ENCODE peak calls at places on chromosomes 13 and 19, in four cellular contexts. G, P, R and E are unnamed samples.

GRCh38 chr13:104984296-104984818 is 1551.1 kb downstream of the EFNB2 start:
- DNase-seq in G (no peak), P (no peak), R (peak; percentile 12), E (peak; percentile 71)

GRCh38 chr19:45768644-45769053 is 403 bp downstream of the SIX5 start:
- DNase-seq in R (peak; percentile 41), P (no peak), G (no peak), E (no peak)

GRCh38 chr13:67014399-67014798 is 215.7 kb downstream of the PCDH9 start:
- DNase-seq in G (no peak), R (no peak), P (no peak), E (no peak)

GRCh38 chr19:51164215-51164614 is 22.1 kb downstream of the SIGLEC7 start:
- DNase-seq in P (no peak), R (no peak), G (no peak), E (no peak)

GRCh38 chr19:14337510-14337909 is 43.7 kb upstream of the ADGRE5 start:
- DNase-seq in R (no peak), G (no peak), P (no peak), E (no peak)

GRCh38 chr13:32426191-32426980 is 1.5 kb downstream of the N4BP2L1 start:
- DNase-seq in R (no peak), G (no peak), P (peak; percentile 31), E (no peak)

GRCh38 chr19:50500753-50501151 is 10.2 kb downstream of the JOSD2 start:
- DNase-seq in P (no peak), G (no peak), R (no peak), E (no peak)

GRCh38 chr19:14248578-14249011 is 42.6 kb upstream of the ADGRL1 start:
- DNase-seq in G (no peak), P (no peak), R (no peak), E (peak; percentile 53)

GRCh38 chr13:32016631-32017030 is 14.9 kb upstream of the FRY start:
- DNase-seq in P (no peak), R (no peak), G (no peak), E (no peak)

GRCh38 chr13:38483623-38484022 is 134.0 kb downstream of the UFM1 start:
- DNase-seq in R (no peak), G (no peak), P (no peak), E (no peak)

GRCh38 chr13:83065136-83065535 is 817.1 kb downstream of the SLITRK1 start:
- DNase-seq in R (peak; percentile 63), G (no peak), P (no peak), E (peak; percentile 86)

GRCh38 chr19:51702754-51703654 is 9.9 kb downstream of the SPACA6 start:
- DNase-seq in R (no peak), G (no peak), P (no peak), E (no peak)

GRCh38 chr13:106155411-106155810 is 380.1 kb downstream of the EFNB2 start:
- DNase-seq in G (no peak), P (no peak), R (peak; percentile 79), E (peak; percentile 52)

GRCh38 chr19:30029721-30030510 is 87.9 kb downstream of the URI1 start:
- DNase-seq in P (no peak), G (no peak), R (peak; percentile 56), E (peak; percentile 86)

GRCh38 chr19:6210721-6211600 is 68.8 kb downstream of the MLLT1 start:
- DNase-seq in R (no peak), G (no peak), P (no peak), E (no peak)

GRCh38 chr19:34041922-34042521 is 130.3 kb upstream of the LSM14A start:
- DNase-seq in R (peak; percentile 33), G (no peak), P (peak; percentile 45), E (no peak)

GRCh38 chr13:74032325-74032724 is 101.9 kb downstream of the KLF12 start:
- DNase-seq in G (no peak), P (no peak), R (no peak), E (no peak)

GRCh38 chr19:54172764-54173699 is at the start of gene TMC4:
- DNase-seq in P (no peak), R (no peak), G (no peak), E (no peak)

GRCh38 chr19:10501971-10502523 is 1.1 kb downstream of the KEAP1 start:
- DNase-seq in R (peak; percentile 29), P (no peak), G (no peak), E (no peak)

GRCh38 chr19:43667524-43668405 is 2.2 kb downstream of the PLAUR start:
- DNase-seq in P (no peak), R (peak; percentile 20), G (no peak), E (no peak)

GRCh38 chr13:112416647-112417046 is 40.5 kb downstream of the SPACA7 start:
- DNase-seq in P (no peak), R (no peak), G (no peak), E (no peak)

GRCh38 chr13:25466880-25467279 is 95.1 kb downstream of the ATP8A2 start:
- DNase-seq in R (no peak), P (no peak), G (no peak), E (no peak)

GRCh38 chr19:49920624-49921363 is 8.2 kb upstream of the ATF5 start:
- DNase-seq in P (no peak), R (no peak), G (no peak), E (no peak)

GRCh38 chr19:6952956-6953355 is 65.6 kb downstream of the ADGRE1 start:
- DNase-seq in G (no peak), R (no peak), P (no peak), E (no peak)